ENCODE peak calls at places on chromosome 22, in eight cellular contexts. K is NCI-H1436; D is GM03348; T is kidney epithelial cell; N is NCI-H524; F is naive thymus-derived CD8-positive, alpha-beta T cell; S is iris pigment epithelial cell; J is posterior cingulate gyrus. M is an unnamed sample.
A peak's percentile ranks its signal among the peaks of the same experiment; 100 is the strongest.

GRCh38 chr22:43263645-43264514 is 76.9 kb upstream of the TTLL12 start:
- DNase-seq in T (peak; percentile 54), J (no peak), N (peak; percentile 11), F (peak; percentile 34), K (peak; percentile 52), S (peak; percentile 86), D (peak; percentile 50), M (no peak)

GRCh38 chr22:28952857-28953256 is 69.5 kb downstream of the ZNRF3 start:
- DNase-seq in F (no peak), J (no peak), N (peak; percentile 31), S (peak; percentile 83), D (peak; percentile 40), K (no peak), T (no peak), M (no peak)

GRCh38 chr22:45563362-45564040 is 60.8 kb downstream of the FBLN1 start:
- DNase-seq in D (no peak), F (no peak), S (no peak), J (no peak), T (no peak), N (no peak), K (no peak), M (no peak)

GRCh38 chr22:29216011-29216872 is 10.5 kb downstream of the EMID1 start:
- DNase-seq in F (no peak), J (no peak), K (no peak), N (no peak), D (no peak), S (no peak), T (no peak), M (no peak)

GRCh38 chr22:50694766-50695420 is 22.3 kb downstream of the SHANK3 start:
- DNase-seq in J (peak; percentile 19), T (no peak), D (no peak), F (no peak), K (no peak), S (no peak), N (no peak), M (no peak)

GRCh38 chr22:20117656-20118571 is 888 bp upstream of the TRMT2A start:
- DNase-seq in F (peak; percentile 42), S (peak; percentile 53), N (no peak), D (peak; percentile 47), J (no peak), K (no peak), T (no peak), M (no peak)

GRCh38 chr22:49329636-49330035 is 498.0 kb downstream of the BRD1 start:
- DNase-seq in S (no peak), T (no peak), K (no peak), D (peak; percentile 1), J (no peak), F (no peak), N (no peak), M (no peak)

GRCh38 chr22:39214006-39214382 is 30.8 kb downstream of the PDGFB start:
- DNase-seq in D (no peak), F (no peak), K (no peak), N (no peak), J (no peak), T (no peak), S (no peak), M (peak; percentile 43)

GRCh38 chr22:37672920-37673453 is 2.4 kb upstream of the LGALS1 start:
- DNase-seq in S (no peak), D (no peak), T (no peak), F (no peak), J (no peak), K (no peak), N (no peak), M (no peak)

GRCh38 chr22:37115032-37115431 is 5.5 kb upstream of the TMPRSS6 start:
- DNase-seq in J (no peak), N (no peak), S (no peak), K (no peak), T (no peak), D (no peak), F (no peak), M (no peak)

GRCh38 chr22:28021116-28021997 is 102.3 kb upstream of the PITPNB start:
- DNase-seq in D (no peak), N (peak; percentile 29), T (no peak), J (no peak), S (no peak), K (no peak), F (no peak), M (no peak)

GRCh38 chr22:19962909-19963806 is 21.5 kb upstream of the TXNRD2 start:
- DNase-seq in N (no peak), S (peak; percentile 57), T (no peak), J (peak; percentile 17), K (no peak), D (no peak), F (no peak), M (no peak)

GRCh38 chr22:44091021-44091721 is 67.1 kb downstream of the PARVB start:
- DNase-seq in N (no peak), D (peak; percentile 26), F (no peak), J (peak; percentile 41), T (no peak), K (no peak), S (peak; percentile 26), M (peak; percentile 13)

GRCh38 chr22:25407859-25408229 is 156.6 kb upstream of the GRK3 start:
- DNase-seq in J (no peak), F (no peak), D (no peak), T (no peak), S (no peak), N (no peak), K (no peak), M (no peak)

GRCh38 chr22:17772249-17772962 is 1.9 kb downstream of the BID start:
- DNase-seq in S (peak; percentile 58), N (no peak), D (no peak), F (no peak), K (no peak), T (no peak), J (no peak), M (no peak)

GRCh38 chr22:20615533-20616450 is 108.4 kb downstream of the MED15 start:
- DNase-seq in S (no peak), J (no peak), N (no peak), D (no peak), T (no peak), K (no peak), F (no peak), M (no peak)

GRCh38 chr22:40479887-40480538 is 109.6 kb downstream of the SGSM3 start:
- DNase-seq in N (no peak), S (peak; percentile 82), T (no peak), J (no peak), K (no peak), D (peak; percentile 31), F (no peak), M (no peak)

GRCh38 chr22:21734540-21735197 is 925 bp downstream of the YPEL1 start:
- DNase-seq in N (no peak), K (no peak), J (no peak), T (no peak), F (no peak), S (no peak), D (no peak), M (no peak)

GRCh38 chr22:27531782-27532530 is 269.6 kb downstream of the MN1 start:
- DNase-seq in J (no peak), T (peak; percentile 67), F (no peak), K (no peak), D (peak; percentile 73), N (no peak), S (peak; percentile 76), M (no peak)

GRCh38 chr22:43566021-43566420 is 154.2 kb downstream of the MPPED1 start:
- DNase-seq in K (no peak), T (no peak), J (no peak), S (no peak), D (no peak), N (no peak), F (no peak), M (no peak)